ENCODE peak calls at places on chromosome 18, in nine cellular contexts. H is esophagus squamous epithelium; V is A549; Y is astrocyte of the cerebellum; C is CD8-positive, alpha-beta T cell; E is PC-3; G is ovary; M is tibial artery; O is foreskin fibroblast. U is an unnamed sample.

GRCh38 chr18:58135170-58135569 is 91.1 kb downstream of the NEDD4L start:
- DNase-seq in Y (peak; percentile 93), M (no peak), V (no peak), C (no peak), H (no peak), E (peak; percentile 60), G (no peak), O (peak; percentile 74), U (no peak)

GRCh38 chr18:70559446-70559845 is 270.6 kb downstream of the SOCS6 start:
- DNase-seq in H (no peak), E (no peak), G (no peak), V (no peak), M (no peak), C (no peak), Y (no peak), O (no peak), U (no peak)

GRCh38 chr18:62526098-62527025 is 3.5 kb downstream of the ZCCHC2 start:
- DNase-seq in Y (peak; percentile 63), C (peak; percentile 67), E (peak; percentile 81), H (no peak), V (peak; percentile 54), G (peak; percentile 88), M (peak; percentile 86), O (peak; percentile 84), U (peak; percentile 69)

GRCh38 chr18:69494841-69495240 is 94.2 kb downstream of the DOK6 start:
- DNase-seq in E (no peak), M (no peak), V (no peak), C (no peak), H (no peak), Y (no peak), O (no peak), G (no peak), U (no peak)

GRCh38 chr18:57737661-57738060 is 65.5 kb downstream of the ATP8B1 start:
- DNase-seq in E (peak; percentile 77), M (peak; percentile 82), H (peak; percentile 6), C (no peak), O (peak; percentile 98), G (peak; percentile 20), Y (peak; percentile 65), V (peak; percentile 60), U (no peak)

GRCh38 chr18:6370410-6370809 is 44.3 kb downstream of the L3MBTL4 start:
- DNase-seq in C (no peak), M (no peak), V (no peak), O (no peak), E (no peak), H (no peak), Y (no peak), G (peak; percentile 16), U (no peak)

GRCh38 chr18:57328665-57329064 is 23.7 kb upstream of the ST8SIA3 start:
- DNase-seq in Y (no peak), C (no peak), O (no peak), H (no peak), M (no peak), G (no peak), V (no peak), E (no peak), U (no peak)

GRCh38 chr18:67508146-67508545 is 8.4 kb downstream of the DSEL start:
- DNase-seq in H (no peak), C (no peak), Y (no peak), V (no peak), E (no peak), G (no peak), M (no peak), O (no peak), U (no peak)

GRCh38 chr18:44887227-44887631 is 206.5 kb downstream of the SETBP1 start:
- DNase-seq in E (no peak), C (no peak), O (peak; percentile 63), Y (no peak), V (peak; percentile 1), G (no peak), H (no peak), M (no peak), U (no peak)

GRCh38 chr18:32201936-32202335 is 12.1 kb downstream of the MEP1B start:
- DNase-seq in Y (no peak), G (no peak), V (no peak), O (no peak), C (no peak), E (no peak), H (no peak), M (no peak), U (no peak)

GRCh38 chr18:48837676-48838075 is 113.1 kb downstream of the SMAD7 start:
- DNase-seq in Y (no peak), V (no peak), M (no peak), C (no peak), G (no peak), H (no peak), O (no peak), E (no peak), U (no peak)

GRCh38 chr18:27921392-27921791 is 255.5 kb downstream of the CDH2 start:
- DNase-seq in V (peak; percentile 1), C (no peak), E (peak; percentile 39), O (no peak), M (no peak), H (no peak), Y (no peak), G (no peak), U (no peak)

GRCh38 chr18:10421859-10422258 is 32.6 kb upstream of the APCDD1 start:
- DNase-seq in H (no peak), O (peak; percentile 51), Y (peak; percentile 82), E (no peak), C (no peak), V (no peak), G (no peak), M (no peak), U (no peak)

GRCh38 chr18:75811156-75811555 is 383.7 kb upstream of the SMIM21 start:
- DNase-seq in V (no peak), H (no peak), O (no peak), G (no peak), C (no peak), Y (peak; percentile 34), E (no peak), M (no peak), U (no peak)

GRCh38 chr18:3214855-3215637 is 4.7 kb downstream of the MYOM1 start:
- DNase-seq in G (no peak), E (no peak), M (no peak), C (no peak), O (no peak), V (no peak), H (no peak), Y (no peak), U (no peak)

GRCh38 chr18:43049021-43049420 is 66.5 kb downstream of the RIT2 start:
- DNase-seq in C (no peak), E (no peak), G (no peak), M (no peak), V (no peak), Y (peak; percentile 64), O (no peak), H (no peak), U (no peak)

GRCh38 chr18:78999939-79000338 is 20.3 kb downstream of the SALL3 start:
- DNase-seq in H (no peak), C (no peak), Y (no peak), M (no peak), V (no peak), G (no peak), E (peak; percentile 68), O (no peak), U (no peak)

GRCh38 chr18:74785632-74786031 is 188.0 kb downstream of the ZNF407 start:
- DNase-seq in G (no peak), C (no peak), H (no peak), V (no peak), Y (no peak), M (no peak), O (no peak), E (no peak), U (no peak)
- TF ChIP-seq CTCF in G (no peak), C (no peak), H (no peak), V (no peak), Y (no peak), M (no peak), O (no peak), E (no peak), U (no peak)

DNA sequence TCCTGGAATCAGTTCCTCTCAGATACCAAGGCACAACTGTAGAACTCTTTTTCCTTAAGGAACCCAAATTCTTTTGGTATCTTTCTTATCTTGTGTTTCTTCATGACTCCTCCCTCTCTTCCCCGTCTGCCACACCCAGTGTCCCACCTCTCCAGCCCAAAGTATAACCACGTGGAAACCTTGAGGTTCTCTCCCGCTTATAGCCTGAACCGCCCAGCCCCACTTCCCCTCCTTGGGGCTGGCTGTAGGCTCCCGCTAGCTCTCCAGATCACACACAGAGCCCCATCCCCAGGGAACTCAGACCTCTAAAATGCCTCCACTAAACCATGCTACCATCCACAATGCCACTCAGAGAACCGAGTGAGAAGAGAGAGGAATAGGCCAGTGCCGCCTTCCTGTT is 87.5 kb downstream of the MAPRE2 start:
- DNase-seq in E (no peak), G (no peak), Y (no peak), O (no peak), C (no peak), V (no peak), H (no peak), M (no peak), U (no peak)
- TF ChIP-seq CTCF in E (no peak), G (no peak), Y (no peak), O (no peak), C (no peak), V (no peak), H (no peak), M (no peak), U (no peak)

GRCh38 chr18:64119916-64120315 is 29.0 kb downstream of the LINC00305 start:
- DNase-seq in V (no peak), G (no peak), O (no peak), C (no peak), M (no peak), Y (peak; percentile 11), E (peak; percentile 29), H (no peak), U (no peak)
- TF ChIP-seq CTCF in V (peak; percentile 10), G (no peak), O (no peak), C (no peak), M (no peak), Y (peak; percentile 15), E (peak; percentile 54), H (no peak), U (peak; percentile 60)

GRCh38 chr18:76923485-76924085 is 101.2 kb downstream of the ZNF236 start:
- DNase-seq in E (peak; percentile 66), C (no peak), Y (no peak), H (no peak), V (peak; percentile 5), G (no peak), M (no peak), O (no peak), U (peak; percentile 41)
- TF ChIP-seq CTCF in E (peak; percentile 87), C (no peak), Y (peak; percentile 65), H (no peak), V (peak; percentile 33), G (no peak), M (no peak), O (peak; percentile 31), U (peak; percentile 58)